ENCODE peak calls at places on chromosomes 11 and 22, in five cellular contexts. N, I, W, L and X are unnamed samples.

GRCh38 chr11:69563946-69564780 is 76.8 kb upstream of the CCND1 start:
- DNase-seq in N (no peak), I (no peak), L (no peak), W (no peak), X (no peak)

GRCh38 chr11:8222820-8223512 is 40.7 kb downstream of the LMO1 start:
- DNase-seq in W (no peak), L (no peak), I (no peak), N (no peak), X (no peak)

GRCh38 chr11:70289582-70289981 is 19.1 kb downstream of the PPFIA1 start:
- DNase-seq in W (no peak), I (no peak), L (no peak), N (no peak), X (no peak)

GRCh38 chr11:7143908-7144307 is 55.1 kb downstream of the RBMXL2 start:
- DNase-seq in L (no peak), I (no peak), W (peak; percentile 61), N (no peak), X (no peak)

GRCh38 chr11:12079726-12080556 is 30.4 kb upstream of the MICAL2 start:
- DNase-seq in I (peak; percentile 70), W (no peak), N (peak; percentile 64), L (no peak), X (no peak)

GRCh38 chr11:795638-796564 is 2.2 kb downstream of the SLC25A22 start:
- DNase-seq in L (no peak), I (peak; percentile 94), W (no peak), N (peak; percentile 84), X (peak; percentile 74)

GRCh38 chr11:79458712-79459111 is 17.9 kb upstream of the TENM4 start:
- DNase-seq in L (no peak), W (no peak), N (no peak), I (no peak), X (no peak)

GRCh38 chr22:42863349-42863911 is 6.4 kb upstream of the ARFGAP3 start:
- DNase-seq in I (peak; percentile 63), L (no peak), W (no peak), N (no peak), X (no peak)

GRCh38 chr11:11461473-11461872 is 108.4 kb upstream of the CSNK2A3 start:
- DNase-seq in W (no peak), I (no peak), L (peak; percentile 2), N (peak; percentile 61), X (no peak)

GRCh38 chr22:40345271-40345670 is 1.0 kb upstream of the ADSL start:
- DNase-seq in I (no peak), L (no peak), W (no peak), N (no peak), X (no peak)

GRCh38 chr22:45502215-45503070 is at the start of gene FBLN1:
- DNase-seq in L (peak; percentile 70), I (peak; percentile 76), W (peak; percentile 95), N (peak; percentile 74), X (no peak)

GRCh38 chr22:45320326-45320976 is 10.7 kb downstream of the FAM118A start:
- DNase-seq in N (peak; percentile 30), I (peak; percentile 62), L (no peak), W (no peak), X (no peak)

GRCh38 chr22:44128961-44129613 is 51.6 kb upstream of the PARVG start:
- DNase-seq in N (peak; percentile 26), I (no peak), W (no peak), L (no peak), X (no peak)

GRCh38 chr22:41367039-41367679 is 14.6 kb upstream of the TEF start:
- DNase-seq in W (peak; percentile 70), I (peak; percentile 97), L (peak; percentile 16), N (peak; percentile 97), X (no peak)

GRCh38 chr11:129639300-129639699 is 176.3 kb upstream of the TMEM45B start:
- DNase-seq in L (no peak), I (peak; percentile 64), W (no peak), N (no peak), X (peak; percentile 28)

GRCh38 chr11:70225629-70226582 is 22.8 kb downstream of the FADD start:
- DNase-seq in W (no peak), N (peak; percentile 55), L (no peak), I (no peak), X (no peak)

GRCh38 chr11:62264004-62264403 is 6.0 kb upstream of the SCGB2A2 start:
- DNase-seq in N (no peak), W (no peak), L (no peak), I (no peak), X (no peak)

GRCh38 chr11:116736763-116737162 is 36.0 kb downstream of the BUD13 start:
- DNase-seq in W (no peak), N (no peak), I (no peak), L (no peak), X (no peak)

GRCh38 chr11:73259406-73260126 is 12.6 kb upstream of the P2RY6 start:
- DNase-seq in W (no peak), N (no peak), I (no peak), L (no peak), X (no peak)

GRCh38 chr22:44351685-44352377 is 39.1 kb upstream of the SHISAL1 start:
- DNase-seq in L (no peak), N (peak; percentile 44), I (peak; percentile 90), W (peak; percentile 48), X (peak; percentile 42)

GRCh38 chr11:126815111-126815510 is 185.5 kb downstream of the KIRREL3 start:
- DNase-seq in L (no peak), W (no peak), I (no peak), N (no peak), X (no peak)

GRCh38 chr11:110200241-110200640 is 96.2 kb downstream of the RDX start:
- DNase-seq in N (no peak), W (no peak), I (no peak), L (no peak), X (no peak)

GRCh38 chr11:111177037-111177988 is 68.2 kb upstream of the POU2AF2 start:
- DNase-seq in I (no peak), W (no peak), L (no peak), N (no peak), X (no peak)

GRCh38 chr11:43376594-43376993 is 17.9 kb downstream of the TTC17 start:
- DNase-seq in L (no peak), N (no peak), I (peak; percentile 50), W (no peak), X (no peak)

GRCh38 chr11:63698976-63699733 is 17.9 kb downstream of the RTN3 start:
- DNase-seq in L (no peak), I (no peak), N (no peak), W (peak; percentile 4), X (no peak)